ENCODE peak calls at places on chromosomes 7 and 10, in five cellular contexts. One of them, this sample, is unnamed.

GRCh38 chr7:81529785-81530184 is 240.1 kb downstream of the HGF start:
- DNase-seq in stimulated activated CD4-positive, alpha-beta T cell treated with anti-CD3 and anti-CD28 coated beads, Interleukin-4, amount 100 ng/mL, for 1 hour: no peak
- DNase-seq in GM23248: no peak
- DNase-seq in NAMALWA: no peak
- DNase-seq in Kasumi-1: no peak
- DNase-seq in this sample: no peak

GRCh38 chr7:36440880-36441279 is 51.2 kb downstream of the ANLN start:
- DNase-seq in stimulated activated CD4-positive, alpha-beta T cell treated with anti-CD3 and anti-CD28 coated beads, Interleukin-4, amount 100 ng/mL, for 1 hour: no peak
- DNase-seq in GM23248: peak
- DNase-seq in NAMALWA: peak
- DNase-seq in Kasumi-1: peak
- DNase-seq in this sample: no peak

GRCh38 chr10:7184660-7185366 is 226.0 kb downstream of the SFMBT2 start:
- DNase-seq in stimulated activated CD4-positive, alpha-beta T cell treated with anti-CD3 and anti-CD28 coated beads, Interleukin-4, amount 100 ng/mL, for 1 hour: no peak
- DNase-seq in GM23248: no peak
- DNase-seq in NAMALWA: peak
- DNase-seq in Kasumi-1: peak
- DNase-seq in this sample: no peak

GRCh38 chr10:1132584-1132983 is 76.4 kb downstream of the WDR37 start:
- DNase-seq in stimulated activated CD4-positive, alpha-beta T cell treated with anti-CD3 and anti-CD28 coated beads, Interleukin-4, amount 100 ng/mL, for 1 hour: no peak
- DNase-seq in GM23248: no peak
- DNase-seq in NAMALWA: no peak
- DNase-seq in Kasumi-1: no peak
- DNase-seq in this sample: no peak

GRCh38 chr10:84783386-84783785 is 455.0 kb downstream of the CCSER2 start:
- DNase-seq in stimulated activated CD4-positive, alpha-beta T cell treated with anti-CD3 and anti-CD28 coated beads, Interleukin-4, amount 100 ng/mL, for 1 hour: no peak
- DNase-seq in GM23248: peak
- DNase-seq in NAMALWA: peak
- DNase-seq in Kasumi-1: peak
- DNase-seq in this sample: no peak

GRCh38 chr10:22606164-22606614 is 108.2 kb downstream of the PIP4K2A start:
- DNase-seq in stimulated activated CD4-positive, alpha-beta T cell treated with anti-CD3 and anti-CD28 coated beads, Interleukin-4, amount 100 ng/mL, for 1 hour: no peak
- DNase-seq in GM23248: peak
- DNase-seq in NAMALWA: peak
- DNase-seq in Kasumi-1: peak
- DNase-seq in this sample: no peak

GRCh38 chr10:128908109-128908898 is 558.7 kb upstream of the MGMT start:
- DNase-seq in stimulated activated CD4-positive, alpha-beta T cell treated with anti-CD3 and anti-CD28 coated beads, Interleukin-4, amount 100 ng/mL, for 1 hour: no peak
- DNase-seq in GM23248: no peak
- DNase-seq in NAMALWA: no peak
- DNase-seq in Kasumi-1: no peak
- DNase-seq in this sample: no peak

GRCh38 chr7:6234384-6234783 is 38.0 kb downstream of the CYTH3 start:
- DNase-seq in stimulated activated CD4-positive, alpha-beta T cell treated with anti-CD3 and anti-CD28 coated beads, Interleukin-4, amount 100 ng/mL, for 1 hour: no peak
- DNase-seq in GM23248: no peak
- DNase-seq in NAMALWA: peak
- DNase-seq in Kasumi-1: no peak
- DNase-seq in this sample: no peak

GRCh38 chr10:110612073-110612472 is 32.1 kb upstream of the RBM20 start:
- DNase-seq in stimulated activated CD4-positive, alpha-beta T cell treated with anti-CD3 and anti-CD28 coated beads, Interleukin-4, amount 100 ng/mL, for 1 hour: no peak
- DNase-seq in GM23248: no peak
- DNase-seq in NAMALWA: peak
- DNase-seq in Kasumi-1: peak
- DNase-seq in this sample: no peak

GRCh38 chr7:40298421-40298820 is 163.6 kb downstream of the SUGCT start:
- DNase-seq in stimulated activated CD4-positive, alpha-beta T cell treated with anti-CD3 and anti-CD28 coated beads, Interleukin-4, amount 100 ng/mL, for 1 hour: no peak
- DNase-seq in GM23248: peak
- DNase-seq in NAMALWA: no peak
- DNase-seq in Kasumi-1: no peak
- DNase-seq in this sample: no peak

GRCh38 chr10:132608511-132609195 is 71.1 kb downstream of the INPP5A start:
- DNase-seq in stimulated activated CD4-positive, alpha-beta T cell treated with anti-CD3 and anti-CD28 coated beads, Interleukin-4, amount 100 ng/mL, for 1 hour: no peak
- DNase-seq in GM23248: no peak
- DNase-seq in NAMALWA: no peak
- DNase-seq in Kasumi-1: no peak
- DNase-seq in this sample: no peak

GRCh38 chr7:112985377-112985987 is 101.1 kb downstream of the GPR85 start:
- DNase-seq in stimulated activated CD4-positive, alpha-beta T cell treated with anti-CD3 and anti-CD28 coated beads, Interleukin-4, amount 100 ng/mL, for 1 hour: no peak
- DNase-seq in GM23248: peak
- DNase-seq in NAMALWA: no peak
- DNase-seq in Kasumi-1: no peak
- DNase-seq in this sample: no peak